ENCODE peak calls at places on chromosomes 4 and X, in seven cellular contexts. One of them, this sample, is unnamed.

GRCh38 chr4:89653012-89653411 is 183.9 kb downstream of the SNCA start:
- DNase-seq in suprapubic skin: no peak
- DNase-seq in ACHN: no peak
- DNase-seq in anterior cingulate cortex: no peak
- DNase-seq in right cardiac atrium: no peak
- DNase-seq in H9: no peak
- DNase-seq in epithelial cell of proximal tubule: no peak
- DNase-seq in this sample: no peak

GRCh38 chr4:121827851-121828250 is 4.2 kb upstream of the CCNA2 start:
- DNase-seq in ACHN: peak; percentile 51
- DNase-seq in H9: no peak
- DNase-seq in suprapubic skin: no peak
- DNase-seq in right cardiac atrium: no peak
- DNase-seq in epithelial cell of proximal tubule: no peak
- DNase-seq in anterior cingulate cortex: no peak
- DNase-seq in this sample: no peak

GRCh38 chr4:26838055-26838842 is 22.4 kb upstream of the STIM2 start:
- DNase-seq in anterior cingulate cortex: no peak
- DNase-seq in epithelial cell of proximal tubule: no peak
- DNase-seq in H9: no peak
- DNase-seq in ACHN: no peak
- DNase-seq in suprapubic skin: no peak
- DNase-seq in right cardiac atrium: no peak
- DNase-seq in this sample: no peak

GRCh38 chr4:138308421-138308820 is 66.3 kb upstream of the SLC7A11 start:
- DNase-seq in ACHN: no peak
- DNase-seq in right cardiac atrium: no peak
- DNase-seq in anterior cingulate cortex: no peak
- DNase-seq in suprapubic skin: no peak
- DNase-seq in epithelial cell of proximal tubule: peak; percentile 38
- DNase-seq in H9: no peak
- DNase-seq in this sample: no peak

GRCh38 chr4:159101983-159102622 is 776 bp upstream of the RAPGEF2 start:
- DNase-seq in ACHN: no peak
- DNase-seq in right cardiac atrium: no peak
- DNase-seq in suprapubic skin: no peak
- DNase-seq in anterior cingulate cortex: no peak
- DNase-seq in epithelial cell of proximal tubule: no peak
- DNase-seq in H9: peak; percentile 34
- DNase-seq in this sample: peak; percentile 54

GRCh38 chr4:118950224-118950623 is 61.6 kb downstream of the SYNPO2 start:
- DNase-seq in epithelial cell of proximal tubule: no peak
- DNase-seq in anterior cingulate cortex: no peak
- DNase-seq in ACHN: no peak
- DNase-seq in H9: no peak
- DNase-seq in suprapubic skin: no peak
- DNase-seq in right cardiac atrium: no peak
- DNase-seq in this sample: no peak

GRCh38 chrX:120739300-120739699 is 109.4 kb upstream of the C1GALT1C1 start:
- DNase-seq in H9: no peak
- DNase-seq in anterior cingulate cortex: no peak
- DNase-seq in right cardiac atrium: no peak
- DNase-seq in suprapubic skin: no peak
- DNase-seq in ACHN: no peak
- DNase-seq in epithelial cell of proximal tubule: no peak
- DNase-seq in this sample: no peak

GRCh38 chr4:181488926-181489325 is 754.3 kb upstream of the TENM3 start:
- DNase-seq in epithelial cell of proximal tubule: no peak
- DNase-seq in ACHN: no peak
- DNase-seq in anterior cingulate cortex: no peak
- DNase-seq in suprapubic skin: no peak
- DNase-seq in right cardiac atrium: no peak
- DNase-seq in H9: no peak
- DNase-seq in this sample: no peak

GRCh38 chrX:12228862-12229261 is 90.6 kb downstream of the FRMPD4 start:
- DNase-seq in anterior cingulate cortex: no peak
- DNase-seq in epithelial cell of proximal tubule: no peak
- DNase-seq in right cardiac atrium: no peak
- DNase-seq in ACHN: no peak
- DNase-seq in H9: no peak
- DNase-seq in suprapubic skin: no peak
- DNase-seq in this sample: no peak

GRCh38 chrX:17547658-17548057 is 172.7 kb downstream of the NHS start:
- DNase-seq in H9: no peak
- DNase-seq in epithelial cell of proximal tubule: no peak
- DNase-seq in right cardiac atrium: no peak
- DNase-seq in suprapubic skin: no peak
- DNase-seq in ACHN: peak; percentile 82
- DNase-seq in anterior cingulate cortex: no peak
- DNase-seq in this sample: no peak

GRCh38 chr4:54626113-54626512 is 31.6 kb upstream of the KIT start:
- DNase-seq in suprapubic skin: no peak
- DNase-seq in ACHN: no peak
- DNase-seq in H9: no peak
- DNase-seq in right cardiac atrium: no peak
- DNase-seq in epithelial cell of proximal tubule: no peak
- DNase-seq in anterior cingulate cortex: no peak
- DNase-seq in this sample: no peak

GRCh38 chr4:35789899-35790574 is 454.3 kb downstream of the ARAP2 start:
- DNase-seq in H9: no peak
- DNase-seq in suprapubic skin: no peak
- DNase-seq in right cardiac atrium: no peak
- DNase-seq in ACHN: no peak
- DNase-seq in anterior cingulate cortex: no peak
- DNase-seq in epithelial cell of proximal tubule: no peak
- DNase-seq in this sample: no peak

GRCh38 chr4:113967687-113968086 is 11.8 kb downstream of the ARSJ start:
- DNase-seq in anterior cingulate cortex: no peak
- DNase-seq in ACHN: no peak
- DNase-seq in epithelial cell of proximal tubule: no peak
- DNase-seq in right cardiac atrium: no peak
- DNase-seq in suprapubic skin: no peak
- DNase-seq in H9: no peak
- DNase-seq in this sample: no peak

GRCh38 chr4:165299399-165300060 is 27.9 kb upstream of the MSMO1 start:
- DNase-seq in epithelial cell of proximal tubule: no peak
- DNase-seq in anterior cingulate cortex: no peak
- DNase-seq in H9: no peak
- DNase-seq in right cardiac atrium: no peak
- DNase-seq in ACHN: no peak
- DNase-seq in suprapubic skin: no peak
- DNase-seq in this sample: no peak

GRCh38 chrX:39827959-39828358 is 269.8 kb downstream of the BCOR start:
- DNase-seq in H9: no peak
- DNase-seq in ACHN: no peak
- DNase-seq in epithelial cell of proximal tubule: no peak
- DNase-seq in anterior cingulate cortex: no peak
- DNase-seq in right cardiac atrium: no peak
- DNase-seq in suprapubic skin: no peak
- DNase-seq in this sample: no peak

GRCh38 chrX:75038925-75039324 is 113.7 kb upstream of the NEXMIF start:
- DNase-seq in H9: no peak
- DNase-seq in anterior cingulate cortex: no peak
- DNase-seq in epithelial cell of proximal tubule: no peak
- DNase-seq in ACHN: peak; percentile 10
- DNase-seq in suprapubic skin: no peak
- DNase-seq in right cardiac atrium: no peak
- DNase-seq in this sample: no peak

GRCh38 chrX:50813843-50814661 is at the start of gene SHROOM4:
- DNase-seq in right cardiac atrium: peak; percentile 82
- DNase-seq in epithelial cell of proximal tubule: no peak
- DNase-seq in anterior cingulate cortex: peak; percentile 25
- DNase-seq in ACHN: peak; percentile 72
- DNase-seq in suprapubic skin: no peak
- DNase-seq in H9: peak; percentile 87
- DNase-seq in this sample: peak; percentile 79

GRCh38 chrX:22122510-22122909 is 90.4 kb downstream of the PHEX start:
- DNase-seq in epithelial cell of proximal tubule: no peak
- DNase-seq in anterior cingulate cortex: no peak
- DNase-seq in right cardiac atrium: no peak
- DNase-seq in suprapubic skin: no peak
- DNase-seq in ACHN: no peak
- DNase-seq in H9: no peak
- DNase-seq in this sample: no peak

GRCh38 chrX:98194036-98194435 is 1310.3 kb downstream of the RPA4 start:
- DNase-seq in ACHN: no peak
- DNase-seq in H9: no peak
- DNase-seq in anterior cingulate cortex: no peak
- DNase-seq in right cardiac atrium: no peak
- DNase-seq in suprapubic skin: no peak
- DNase-seq in epithelial cell of proximal tubule: no peak
- DNase-seq in this sample: no peak

GRCh38 chr4:136706942-136707341 is 825.4 kb downstream of the PCDH18 start:
- DNase-seq in ACHN: no peak
- DNase-seq in epithelial cell of proximal tubule: peak; percentile 13
- DNase-seq in anterior cingulate cortex: no peak
- DNase-seq in suprapubic skin: no peak
- DNase-seq in right cardiac atrium: no peak
- DNase-seq in H9: no peak
- DNase-seq in this sample: no peak

GRCh38 chr4:147682755-147683154 is 1.2 kb downstream of the PRMT9 start:
- DNase-seq in H9: no peak
- DNase-seq in ACHN: no peak
- DNase-seq in right cardiac atrium: no peak
- DNase-seq in anterior cingulate cortex: no peak
- DNase-seq in suprapubic skin: no peak
- DNase-seq in epithelial cell of proximal tubule: no peak
- DNase-seq in this sample: no peak

This sample was measured in H7.